ENCODE peak calls at places on chromosomes 13 and 19, in six cellular contexts. One of them, this sample, is unnamed.

GRCh38 chr13:20394506-20394905 is 131.2 kb downstream of the CRYL1 start:
- DNase-seq in neural progenitor cell: no peak
- DNase-seq in A549: no peak
- DNase-seq in astrocyte of the cerebellum: no peak
- DNase-seq in natural killer cell: no peak
- DNase-seq in Calu3: no peak
- DNase-seq in this sample: no peak

GRCh38 chr13:106573279-106573831 is 5.4 kb upstream of the ARGLU1 start:
- DNase-seq in neural progenitor cell: no peak
- DNase-seq in A549: no peak
- DNase-seq in astrocyte of the cerebellum: no peak
- DNase-seq in natural killer cell: no peak
- DNase-seq in Calu3: no peak
- DNase-seq in this sample: no peak

GRCh38 chr19:11684987-11685675 is 53.6 kb downstream of the ZNF823 start:
- DNase-seq in neural progenitor cell: no peak
- DNase-seq in A549: no peak
- DNase-seq in astrocyte of the cerebellum: no peak
- DNase-seq in natural killer cell: no peak
- DNase-seq in Calu3: no peak
- DNase-seq in this sample: no peak

GRCh38 chr19:45507864-45508680 is 793 bp downstream of the VASP start:
- DNase-seq in neural progenitor cell: peak; percentile 57
- DNase-seq in A549: no peak
- DNase-seq in astrocyte of the cerebellum: no peak
- DNase-seq in natural killer cell: no peak
- DNase-seq in Calu3: peak; percentile 80
- DNase-seq in this sample: peak; percentile 55

GRCh38 chr13:51589793-51590192 is 5.5 kb downstream of the WDFY2 start:
- DNase-seq in neural progenitor cell: no peak
- DNase-seq in A549: no peak
- DNase-seq in astrocyte of the cerebellum: no peak
- DNase-seq in natural killer cell: no peak
- DNase-seq in Calu3: no peak
- DNase-seq in this sample: no peak

GRCh38 chr19:42214810-42215209 is 2.7 kb downstream of the DEDD2 start:
- DNase-seq in neural progenitor cell: no peak
- DNase-seq in A549: no peak
- DNase-seq in astrocyte of the cerebellum: no peak
- DNase-seq in natural killer cell: no peak
- DNase-seq in Calu3: no peak
- DNase-seq in this sample: no peak

GRCh38 chr19:10979950-10980349 is 19.1 kb downstream of the SMARCA4 start:
- DNase-seq in neural progenitor cell: no peak
- DNase-seq in A549: no peak
- DNase-seq in astrocyte of the cerebellum: no peak
- DNase-seq in natural killer cell: no peak
- DNase-seq in Calu3: no peak
- DNase-seq in this sample: no peak

GRCh38 chr13:76934671-76935070 is 13.6 kb upstream of the ACOD1 start:
- DNase-seq in neural progenitor cell: no peak
- DNase-seq in A549: no peak
- DNase-seq in astrocyte of the cerebellum: no peak
- DNase-seq in natural killer cell: no peak
- DNase-seq in Calu3: no peak
- DNase-seq in this sample: no peak

GRCh38 chr13:20351279-20352022 is 119.3 kb upstream of the GJB6 start:
- DNase-seq in neural progenitor cell: no peak
- DNase-seq in A549: no peak
- DNase-seq in astrocyte of the cerebellum: peak; percentile 86
- DNase-seq in natural killer cell: no peak
- DNase-seq in Calu3: no peak
- DNase-seq in this sample: no peak

GRCh38 chr13:49791214-49791752 is 1.2 kb downstream of the KPNA3 start:
- DNase-seq in neural progenitor cell: peak; percentile 50
- DNase-seq in A549: no peak
- DNase-seq in astrocyte of the cerebellum: no peak
- DNase-seq in natural killer cell: no peak
- DNase-seq in Calu3: no peak
- DNase-seq in this sample: no peak
- TF ChIP-seq CTCF in neural progenitor cell: no peak
- TF ChIP-seq CTCF in A549: peak; percentile 29
- TF ChIP-seq CTCF in astrocyte of the cerebellum: peak; percentile 10
- TF ChIP-seq CTCF in natural killer cell: no peak
- TF ChIP-seq CTCF in Calu3: no peak
- TF ChIP-seq CTCF in this sample: no peak

DNA sequence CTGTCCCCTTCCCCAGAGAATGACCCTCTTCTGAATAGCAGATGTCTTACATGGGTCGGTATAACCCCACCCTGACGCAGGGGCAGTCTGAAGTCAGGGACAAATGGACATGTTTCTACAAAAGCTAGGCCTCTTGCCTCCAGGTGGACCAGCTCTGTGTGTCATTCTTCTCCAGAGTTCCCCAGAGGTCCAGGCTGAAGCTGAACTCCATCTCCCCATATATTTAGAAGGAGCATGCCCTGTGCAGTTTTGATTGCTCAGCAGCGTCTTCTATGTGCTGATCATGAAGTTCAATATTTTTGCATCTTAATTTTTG is 8.8 kb upstream of the NALCN start:
- DNase-seq in neural progenitor cell: no peak
- DNase-seq in A549: no peak
- DNase-seq in astrocyte of the cerebellum: no peak
- DNase-seq in natural killer cell: no peak
- DNase-seq in Calu3: no peak
- DNase-seq in this sample: no peak
- TF ChIP-seq CTCF in neural progenitor cell: no peak
- TF ChIP-seq CTCF in A549: no peak
- TF ChIP-seq CTCF in astrocyte of the cerebellum: no peak
- TF ChIP-seq CTCF in natural killer cell: no peak
- TF ChIP-seq CTCF in Calu3: no peak
- TF ChIP-seq CTCF in this sample: no peak

DNA sequence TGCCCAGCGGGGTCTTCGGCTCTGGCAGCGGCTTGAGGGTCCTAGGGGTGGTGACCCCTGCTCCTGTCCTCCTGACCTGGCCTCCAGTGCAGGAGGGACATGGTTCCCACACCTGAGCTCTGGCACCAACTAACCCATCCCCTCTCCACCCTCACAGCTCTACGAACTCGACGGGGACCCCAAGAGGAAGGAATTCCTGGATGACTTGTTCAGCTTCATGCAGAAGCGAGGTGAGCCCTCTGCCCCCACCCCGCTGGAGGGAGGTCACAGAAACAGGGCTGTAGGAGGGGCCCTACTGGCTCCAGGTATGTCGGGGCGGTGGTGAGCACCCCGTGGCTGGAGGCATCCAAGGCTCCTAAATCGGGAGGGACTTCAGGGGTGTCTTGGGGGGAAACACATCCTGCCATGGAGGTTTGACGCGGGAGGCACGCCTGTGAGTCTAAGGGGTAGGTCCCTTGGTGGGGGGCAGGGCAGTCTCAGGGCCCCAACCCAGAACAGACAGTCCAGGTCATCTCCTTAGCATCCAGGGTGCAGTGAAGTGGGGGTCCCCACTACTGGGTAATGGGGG is 24.1 kb upstream of the WDR18 start:
- DNase-seq in neural progenitor cell: peak; percentile 41
- DNase-seq in A549: no peak
- DNase-seq in astrocyte of the cerebellum: no peak
- DNase-seq in natural killer cell: no peak
- DNase-seq in Calu3: no peak
- DNase-seq in this sample: no peak
- TF ChIP-seq CTCF in neural progenitor cell: peak; percentile 25
- TF ChIP-seq CTCF in A549: no peak
- TF ChIP-seq CTCF in astrocyte of the cerebellum: no peak
- TF ChIP-seq CTCF in natural killer cell: no peak
- TF ChIP-seq CTCF in Calu3: no peak
- TF ChIP-seq CTCF in this sample: no peak

GRCh38 chr19:13363954-13364353 is 142.3 kb downstream of the CACNA1A start:
- DNase-seq in neural progenitor cell: no peak
- DNase-seq in A549: no peak
- DNase-seq in astrocyte of the cerebellum: no peak
- DNase-seq in natural killer cell: no peak
- DNase-seq in Calu3: no peak
- DNase-seq in this sample: no peak

GRCh38 chr19:13363235-13363634 is 143.0 kb downstream of the CACNA1A start:
- DNase-seq in neural progenitor cell: no peak
- DNase-seq in A549: no peak
- DNase-seq in astrocyte of the cerebellum: no peak
- DNase-seq in natural killer cell: no peak
- DNase-seq in Calu3: no peak
- DNase-seq in this sample: no peak

GRCh38 chr19:13370948-13371347 is 135.3 kb downstream of the CACNA1A start:
- DNase-seq in neural progenitor cell: no peak
- DNase-seq in A549: no peak
- DNase-seq in astrocyte of the cerebellum: no peak
- DNase-seq in natural killer cell: no peak
- DNase-seq in Calu3: no peak
- DNase-seq in this sample: no peak

DNA sequence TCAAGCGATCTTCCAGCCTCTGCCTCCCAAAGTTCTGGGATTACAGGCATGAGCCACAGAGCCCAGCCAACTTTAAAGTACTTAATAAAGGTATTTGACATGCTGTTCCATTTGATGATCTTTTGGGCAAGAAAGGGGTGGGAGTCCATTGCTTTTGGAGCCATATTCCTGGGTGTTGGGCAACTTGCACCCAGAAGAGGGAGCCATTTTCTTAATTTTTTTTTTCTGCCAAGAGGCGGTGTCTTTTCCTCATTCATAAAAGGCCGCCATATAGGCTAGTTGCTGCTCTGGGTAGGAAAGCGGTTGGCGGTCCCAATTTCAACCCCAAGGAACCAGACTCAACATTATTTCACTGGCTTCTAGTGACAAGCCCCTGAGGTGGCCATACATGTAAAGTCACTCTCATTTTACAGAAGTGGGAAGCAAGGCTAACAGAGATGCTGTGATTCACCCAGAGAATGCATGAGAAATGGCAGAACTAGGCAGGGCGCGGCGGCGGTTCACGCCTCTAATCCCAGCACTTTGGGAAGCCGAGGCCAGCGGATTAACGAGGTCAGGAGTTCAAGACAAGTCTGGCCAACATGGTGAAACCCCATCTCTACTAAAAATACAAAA is 139.6 kb downstream of the CACNA1A start:
- DNase-seq in neural progenitor cell: peak; percentile 51
- DNase-seq in A549: peak; percentile 20
- DNase-seq in astrocyte of the cerebellum: peak; percentile 3
- DNase-seq in natural killer cell: no peak
- DNase-seq in Calu3: peak; percentile 24
- DNase-seq in this sample: no peak
- TF ChIP-seq CTCF in neural progenitor cell: peak; percentile 70
- TF ChIP-seq CTCF in A549: peak; percentile 40
- TF ChIP-seq CTCF in astrocyte of the cerebellum: peak; percentile 56
- TF ChIP-seq CTCF in natural killer cell: no peak
- TF ChIP-seq CTCF in Calu3: peak; percentile 17
- TF ChIP-seq CTCF in this sample: no peak

GRCh38 chr19:1953441-1954094 is 12.6 kb downstream of the CSNK1G2 start:
- DNase-seq in neural progenitor cell: no peak
- DNase-seq in A549: no peak
- DNase-seq in astrocyte of the cerebellum: no peak
- DNase-seq in natural killer cell: no peak
- DNase-seq in Calu3: no peak
- DNase-seq in this sample: no peak

GRCh38 chr19:1954547-1954946 is 13.6 kb downstream of the CSNK1G2 start:
- DNase-seq in neural progenitor cell: no peak
- DNase-seq in A549: no peak
- DNase-seq in astrocyte of the cerebellum: no peak
- DNase-seq in natural killer cell: no peak
- DNase-seq in Calu3: no peak
- DNase-seq in this sample: no peak

GRCh38 chr19:1950640-1951039 is 9.7 kb downstream of the CSNK1G2 start:
- DNase-seq in neural progenitor cell: no peak
- DNase-seq in A549: no peak
- DNase-seq in astrocyte of the cerebellum: no peak
- DNase-seq in natural killer cell: no peak
- DNase-seq in Calu3: no peak
- DNase-seq in this sample: no peak

GRCh38 chr19:1952635-1953034 is 11.7 kb downstream of the CSNK1G2 start:
- DNase-seq in neural progenitor cell: no peak
- DNase-seq in A549: no peak
- DNase-seq in astrocyte of the cerebellum: no peak
- DNase-seq in natural killer cell: no peak
- DNase-seq in Calu3: no peak
- DNase-seq in this sample: no peak

GRCh38 chr19:1953037-1953436 is 12.1 kb downstream of the CSNK1G2 start:
- DNase-seq in neural progenitor cell: no peak
- DNase-seq in A549: no peak
- DNase-seq in astrocyte of the cerebellum: no peak
- DNase-seq in natural killer cell: no peak
- DNase-seq in Calu3: no peak
- DNase-seq in this sample: no peak
- TF ChIP-seq CTCF in neural progenitor cell: no peak
- TF ChIP-seq CTCF in A549: no peak
- TF ChIP-seq CTCF in astrocyte of the cerebellum: no peak
- TF ChIP-seq CTCF in natural killer cell: no peak
- TF ChIP-seq CTCF in Calu3: no peak
- TF ChIP-seq CTCF in this sample: no peak

DNA sequence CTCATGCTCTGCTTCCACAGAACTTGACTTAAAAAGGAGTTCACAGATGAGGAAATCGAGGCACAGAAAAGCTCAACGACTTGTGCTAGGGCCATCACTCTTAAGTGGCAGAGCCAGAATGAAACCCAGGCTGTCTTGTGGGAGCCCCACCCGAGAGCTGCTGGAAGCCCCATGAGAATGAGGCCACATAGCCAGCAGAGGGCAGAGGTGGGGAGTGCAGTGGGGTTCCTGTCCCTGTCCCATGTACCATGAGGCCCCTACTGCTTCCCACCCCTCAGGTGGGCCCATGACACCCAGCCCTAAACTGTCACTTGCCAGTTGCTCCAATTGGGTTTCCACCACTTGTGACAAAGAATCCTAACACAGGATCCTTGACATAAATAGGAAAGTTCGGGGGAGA is 175.9 kb downstream of the IRS2 start:
- DNase-seq in neural progenitor cell: peak; percentile 50
- DNase-seq in A549: no peak
- DNase-seq in astrocyte of the cerebellum: no peak
- DNase-seq in natural killer cell: peak; percentile 24
- DNase-seq in Calu3: peak; percentile 28
- DNase-seq in this sample: no peak
- TF ChIP-seq CTCF in neural progenitor cell: peak; percentile 52
- TF ChIP-seq CTCF in A549: no peak
- TF ChIP-seq CTCF in astrocyte of the cerebellum: peak; percentile 6
- TF ChIP-seq CTCF in natural killer cell: peak; percentile 19
- TF ChIP-seq CTCF in Calu3: no peak
- TF ChIP-seq CTCF in this sample: no peak

GRCh38 chr19:8004001-8004400 is 1.4 kb downstream of the ELAVL1 start:
- DNase-seq in neural progenitor cell: no peak
- DNase-seq in A549: no peak
- DNase-seq in astrocyte of the cerebellum: no peak
- DNase-seq in natural killer cell: no peak
- DNase-seq in Calu3: no peak
- DNase-seq in this sample: no peak

GRCh38 chr19:7999376-7999775 is 6.1 kb downstream of the ELAVL1 start:
- DNase-seq in neural progenitor cell: no peak
- DNase-seq in A549: no peak
- DNase-seq in astrocyte of the cerebellum: no peak
- DNase-seq in natural killer cell: no peak
- DNase-seq in Calu3: no peak
- DNase-seq in this sample: no peak

GRCh38 chr19:8001995-8002849 is 3.2 kb downstream of the ELAVL1 start:
- DNase-seq in neural progenitor cell: peak; percentile 90
- DNase-seq in A549: peak; percentile 55
- DNase-seq in astrocyte of the cerebellum: peak; percentile 50
- DNase-seq in natural killer cell: peak; percentile 77
- DNase-seq in Calu3: peak; percentile 82
- DNase-seq in this sample: peak; percentile 77

GRCh38 chr19:8000298-8001038 is 5.0 kb downstream of the ELAVL1 start:
- DNase-seq in neural progenitor cell: no peak
- DNase-seq in A549: no peak
- DNase-seq in astrocyte of the cerebellum: no peak
- DNase-seq in natural killer cell: no peak
- DNase-seq in Calu3: no peak
- DNase-seq in this sample: no peak

GRCh38 chr19:8001651-8001994 is 3.8 kb downstream of the ELAVL1 start:
- DNase-seq in neural progenitor cell: no peak
- DNase-seq in A549: no peak
- DNase-seq in astrocyte of the cerebellum: no peak
- DNase-seq in natural killer cell: no peak
- DNase-seq in Calu3: no peak
- DNase-seq in this sample: no peak
- TF ChIP-seq CTCF in neural progenitor cell: no peak
- TF ChIP-seq CTCF in A549: no peak
- TF ChIP-seq CTCF in astrocyte of the cerebellum: no peak
- TF ChIP-seq CTCF in natural killer cell: no peak
- TF ChIP-seq CTCF in Calu3: no peak
- TF ChIP-seq CTCF in this sample: no peak

This sample was measured in activated B cell treated with CpG ODN at 0.5 μM for 24 hours.